ENCODE peak calls at places on chromosome 3, in eight cellular contexts. M is HCT116, O is A549, D is GM23338, Y is K562, L is GM12878, C is HepG2, W is SK-N-SH. V is an unnamed sample.

GRCh38 chr3:11699083-11699427 is 55.3 kb upstream of the VGLL4 start:
- DNase-seq in W (no peak), O (no peak), C (no peak), M (no peak), L (no peak), Y (no peak), D (no peak), V (no peak)

GRCh38 chr3:119965692-119966091 is 128.6 kb downstream of the GSK3B start:
- DNase-seq in O (no peak), M (no peak), Y (no peak), D (no peak), L (no peak), W (no peak), C (no peak), V (no peak)

GRCh38 chr3:72938471-72939265 is 50.8 kb downstream of the GXYLT2 start:
- DNase-seq in C (peak; percentile 81), O (peak; percentile 70), Y (peak; percentile 48), L (no peak), W (peak; percentile 74), M (peak; percentile 54), D (peak; percentile 66), V (peak; percentile 46)

GRCh38 chr3:188523291-188523690 is 369.3 kb downstream of the LPP start:
- DNase-seq in L (no peak), O (no peak), D (no peak), M (no peak), Y (no peak), C (no peak), W (no peak), V (no peak)

GRCh38 chr3:109731639-109732473 is 394.5 kb upstream of the DPPA4 start:
- DNase-seq in M (peak; percentile 29), C (peak; percentile 27), L (no peak), Y (peak; percentile 24), O (peak; percentile 48), D (peak; percentile 74), W (peak; percentile 31), V (peak; percentile 35)

GRCh38 chr3:59392116-59392515 is 342.3 kb upstream of the CFAP20DC start:
- DNase-seq in D (no peak), C (no peak), W (no peak), Y (no peak), L (no peak), M (no peak), O (no peak), V (no peak)

GRCh38 chr3:4736284-4736861 is 242.9 kb upstream of the BHLHE40 start:
- DNase-seq in W (no peak), Y (no peak), C (no peak), O (no peak), M (peak; percentile 44), D (no peak), L (no peak), V (no peak)

GRCh38 chr3:67460841-67461240 is 193.6 kb downstream of the SUCLG2 start:
- DNase-seq in D (no peak), Y (no peak), O (no peak), M (no peak), L (no peak), C (no peak), W (no peak), V (no peak)

GRCh38 chr3:65473746-65474145 is 565.0 kb downstream of the MAGI1 start:
- DNase-seq in D (no peak), L (no peak), W (no peak), M (no peak), Y (no peak), O (no peak), C (no peak), V (no peak)

GRCh38 chr3:114879059-114880031 is 267.7 kb downstream of the ZBTB20 start:
- DNase-seq in Y (no peak), M (peak; percentile 86), W (no peak), L (peak; percentile 40), C (no peak), D (no peak), O (peak; percentile 7), V (no peak)

GRCh38 chr3:58569287-58570001 is 7.7 kb downstream of the FAM107A start:
- DNase-seq in D (no peak), L (no peak), C (no peak), W (no peak), O (no peak), M (no peak), Y (no peak), V (no peak)

GRCh38 chr3:13513051-13513912 is 33.2 kb downstream of the HDAC11 start:
- DNase-seq in Y (no peak), O (no peak), W (peak; percentile 70), M (no peak), L (no peak), D (peak; percentile 29), C (no peak), V (no peak)

GRCh38 chr3:123789760-123790159 is 94.4 kb downstream of the MYLK start:
- DNase-seq in O (no peak), L (no peak), W (no peak), M (no peak), D (no peak), C (no peak), Y (no peak), V (no peak)

GRCh38 chr3:72237679-72238320 is 452.9 kb upstream of the PROK2 start:
- DNase-seq in W (no peak), L (no peak), O (no peak), M (no peak), Y (no peak), C (no peak), D (no peak), V (no peak)

GRCh38 chr3:113516115-113516505 is 1.2 kb upstream of the SPICE1 start:
- DNase-seq in L (no peak), M (no peak), W (peak; percentile 37), O (peak; percentile 72), D (peak; percentile 30), Y (no peak), C (peak; percentile 44), V (no peak)

GRCh38 chr3:187983484-187984124 is 170.4 kb upstream of the LPP start:
- DNase-seq in O (no peak), M (no peak), D (no peak), W (no peak), L (no peak), C (peak; percentile 93), Y (no peak), V (no peak)

GRCh38 chr3:158717576-158717975 is 14.7 kb downstream of the RARRES1 start:
- DNase-seq in M (no peak), C (no peak), W (no peak), D (no peak), L (no peak), O (no peak), Y (no peak), V (no peak)

GRCh38 chr3:42651248-42652091 is 2.0 kb upstream of the ZBTB47 start:
- DNase-seq in C (no peak), Y (no peak), O (no peak), D (no peak), W (no peak), L (no peak), M (no peak), V (no peak)

GRCh38 chr3:134901461-134901860 is 106.4 kb downstream of the EPHB1 start:
- DNase-seq in Y (no peak), O (no peak), C (no peak), D (peak; percentile 36), L (no peak), W (no peak), M (no peak), V (no peak)

GRCh38 chr3:76497636-76498035 is 542.3 kb upstream of the ROBO2 start:
- DNase-seq in Y (no peak), M (no peak), O (no peak), D (peak; percentile 96), C (peak; percentile 1), L (no peak), W (no peak), V (no peak)

GRCh38 chr3:136141296-136141785 is 54.8 kb downstream of the MSL2 start:
- DNase-seq in D (no peak), M (no peak), O (no peak), C (no peak), L (no peak), Y (no peak), W (no peak), V (no peak)

GRCh38 chr3:13879102-13879945 is 547 bp downstream of the WNT7A start:
- DNase-seq in D (peak; percentile 56), C (no peak), O (no peak), M (no peak), W (peak; percentile 66), L (no peak), Y (no peak), V (no peak)

GRCh38 chr3:55524565-55525244 is 37.6 kb upstream of the WNT5A start:
- DNase-seq in C (no peak), M (no peak), Y (no peak), W (no peak), O (no peak), L (no peak), D (no peak), V (no peak)

GRCh38 chr3:128418900-128419299 is 47.8 kb downstream of the DNAJB8 start:
- DNase-seq in C (no peak), Y (no peak), W (no peak), M (no peak), L (no peak), D (no peak), O (no peak), V (no peak)
- H3K4me1 ChIP-seq in C (peaks cover 24% of the 10 kb centered on the region), Y (peaks cover 63% of the 10 kb centered on the region), W (peaks cover 74% of the 10 kb centered on the region), M (peaks cover 42% of the 10 kb centered on the region), L (no peaks in the 10 kb centered on the region), D (no peaks in the 10 kb centered on the region), O (peaks cover 25% of the 10 kb centered on the region), V (peaks cover 44% of the 10 kb centered on the region)

GRCh38 chr3:111073186-111073585 is 1.6 kb downstream of the NECTIN3 start:
- DNase-seq in C (no peak), Y (no peak), D (no peak), M (no peak), L (no peak), W (no peak), O (no peak), V (no peak)
- TF ChIP-seq REST in C (no peak), Y (no peak), D (no peak), M (no peak), L (no peak), W (no peak), O (no peak), V (no peak)

DNA sequence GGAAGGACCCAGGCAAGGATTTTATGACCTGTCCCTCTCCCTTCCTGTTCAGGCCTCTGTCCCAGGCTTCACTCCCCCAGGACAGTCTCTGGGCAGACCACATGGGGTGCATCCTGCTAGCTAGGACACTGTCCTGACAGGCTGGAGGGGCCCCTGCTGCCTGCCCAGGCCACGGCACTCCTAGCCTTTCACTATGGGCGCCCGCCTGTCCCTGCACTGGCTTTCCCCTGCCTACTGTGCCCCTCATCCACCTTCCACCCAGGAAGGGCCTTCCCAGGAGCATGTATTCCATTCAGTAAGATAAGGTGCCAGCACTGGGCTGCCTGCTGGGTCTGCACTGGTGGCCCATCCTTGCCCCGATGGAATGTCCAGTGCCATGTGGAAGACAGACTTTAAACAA is 145.3 kb downstream of the DNAJB8 start:
- DNase-seq in C (no peak), M (no peak), O (no peak), Y (no peak), W (no peak), D (no peak), L (no peak), V (no peak)
- H3K4me1 ChIP-seq in C (peaks cover 42% of the 10 kb centered on the region), M (no peaks in the 10 kb centered on the region), O (no peaks in the 10 kb centered on the region), Y (no peaks in the 10 kb centered on the region), W (peaks cover 90% of the 10 kb centered on the region), D (no peaks in the 10 kb centered on the region), L (no peaks in the 10 kb centered on the region), V (no peaks in the 10 kb centered on the region)

DNA sequence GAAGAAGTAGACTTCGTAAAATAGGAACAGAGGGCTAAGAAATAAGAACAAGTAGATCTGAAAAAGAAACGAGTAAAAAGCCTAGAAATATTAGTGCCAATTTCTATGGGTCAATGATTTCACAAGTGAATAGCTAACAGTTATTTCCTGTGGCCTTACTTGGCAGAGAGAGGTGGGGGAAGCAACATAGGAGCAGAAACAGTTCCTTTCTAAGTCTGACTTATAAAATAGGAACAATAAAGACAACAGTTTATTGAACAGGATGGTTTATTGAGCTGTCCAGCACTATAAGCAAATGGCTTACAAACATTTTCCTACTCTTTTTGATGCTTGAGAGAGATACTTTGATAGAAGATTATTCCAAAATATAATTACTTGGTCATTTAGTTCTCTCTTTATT is 37.9 kb downstream of the AGTR1 start:
- DNase-seq in W (no peak), M (no peak), L (no peak), O (no peak), D (no peak), C (no peak), Y (no peak), V (no peak)
- TF ChIP-seq REST in W (no peak), M (peak; percentile 7), L (no peak), O (no peak), D (no peak), C (no peak), Y (no peak), V (no peak)

V was measured in Panc1.